ENCODE peak calls at places on chromosomes 11 and 22, in six cellular contexts. Q is fibroblast of the conjunctiva; S is CD8-positive, alpha-beta T cell; W is T-cell; G is ACHN; E is tibial artery. Z is an unnamed sample.

GRCh38 chr22:49958462-49958921 is 2.1 kb upstream of the PIM3 start:
- DNase-seq in Q (no peak), W (no peak), G (no peak), E (peak; percentile 67), S (no peak), Z (no peak)

GRCh38 chr11:14908214-14908880 is 16.3 kb upstream of the CYP2R1 start:
- DNase-seq in G (peak; percentile 49), S (peak; percentile 34), Q (peak; percentile 36), W (no peak), E (no peak), Z (peak; percentile 34)

GRCh38 chr11:16815047-16815767 is 76.8 kb downstream of the C11orf58 start:
- DNase-seq in Q (no peak), G (no peak), E (peak; percentile 78), S (no peak), W (no peak), Z (no peak)

GRCh38 chr11:10490398-10491232 is 35.6 kb downstream of the AMPD3 start:
- DNase-seq in S (no peak), W (peak; percentile 2), E (peak; percentile 92), G (peak; percentile 96), Q (peak; percentile 83), Z (peak; percentile 91)

GRCh38 chr11:3637201-3637600 is 4.6 kb downstream of the ART5 start:
- DNase-seq in E (no peak), W (no peak), S (no peak), Q (no peak), G (no peak), Z (no peak)

GRCh38 chr22:46337870-46338269 is 2.4 kb downstream of the TRMU start:
- DNase-seq in W (no peak), Q (no peak), S (no peak), E (no peak), G (no peak), Z (no peak)

GRCh38 chr11:65434667-65435179 is 12.1 kb downstream of the NEAT1 start:
- DNase-seq in G (no peak), Q (no peak), S (no peak), W (no peak), E (no peak), Z (no peak)

GRCh38 chr22:49161002-49161850 is 666.4 kb downstream of the BRD1 start:
- DNase-seq in S (no peak), Q (no peak), G (no peak), W (no peak), E (no peak), Z (no peak)

GRCh38 chr11:111586305-111586915 is 15.8 kb upstream of the SIK2 start:
- DNase-seq in G (peak; percentile 47), W (no peak), Q (peak; percentile 49), S (peak; percentile 58), E (no peak), Z (peak; percentile 61)

GRCh38 chr11:67409261-67409666 is 5.4 kb downstream of the TBC1D10C start:
- DNase-seq in W (peak; percentile 70), S (peak; percentile 82), E (no peak), Q (no peak), G (no peak), Z (no peak)

GRCh38 chr11:79431535-79431934 is 9.3 kb downstream of the TENM4 start:
- DNase-seq in Q (no peak), S (no peak), E (no peak), G (peak; percentile 14), W (no peak), Z (no peak)

GRCh38 chr11:73999581-74000306 is 9.1 kb downstream of the UCP3 start:
- DNase-seq in Q (no peak), W (no peak), E (peak; percentile 35), S (no peak), G (peak; percentile 37), Z (no peak)

GRCh38 chr22:46951973-46952372 is 189.5 kb downstream of the TBC1D22A start:
- DNase-seq in Q (no peak), W (no peak), E (no peak), S (no peak), G (no peak), Z (no peak)

GRCh38 chr11:85628771-85629341 is 463 bp downstream of the TMEM126B start:
- DNase-seq in E (no peak), Q (no peak), S (no peak), G (no peak), W (no peak), Z (no peak)

GRCh38 chr11:32213223-32213622 is 122.3 kb downstream of the RCN1 start:
- DNase-seq in S (no peak), E (no peak), G (peak; percentile 80), W (no peak), Q (peak; percentile 29), Z (peak; percentile 59)

GRCh38 chr11:17954395-17955252 is 58.2 kb downstream of the SERGEF start:
- DNase-seq in W (no peak), Q (no peak), E (no peak), G (no peak), S (no peak), Z (no peak)